ENCODE peak calls at places on chromosome 1, in eight cellular contexts. R is CD4-positive, alpha-beta memory T cell; F is COR-L47; B is AG08396; W is dermis microvascular lymphatic vessel endothelial cell; P is NCI-H774; A is stimulated activated CD4-positive, alpha-beta T cell treated with anti-CD3 and anti-CD28 coated beads, Interleukin-12 subunit alpha, Interleukin-12 subunit beta, amount 100 ng/mL, for 48 hours; T is AML-193. U is an unnamed sample.

GRCh38 chr1:30460661-30461060 is 262.7 kb downstream of the MATN1 start:
- DNase-seq in R (no peak), F (no peak), B (no peak), W (no peak), P (no peak), A (no peak), T (no peak), U (no peak)

GRCh38 chr1:158941317-158941716 is 10.0 kb downstream of the PYHIN1 start:
- DNase-seq in R (no peak), F (no peak), B (no peak), W (no peak), P (no peak), A (no peak), T (no peak), U (no peak)

GRCh38 chr1:100950776-100951175 is 54.9 kb downstream of the SLC30A7 start:
- DNase-seq in R (no peak), F (no peak), B (peak), W (no peak), P (no peak), A (no peak), T (no peak), U (no peak)

GRCh38 chr1:15322648-15323350 is 75.8 kb downstream of the FHAD1 start:
- DNase-seq in R (no peak), F (no peak), B (no peak), W (no peak), P (no peak), A (no peak), T (no peak), U (no peak)

GRCh38 chr1:11487196-11487751 is 8.3 kb downstream of the DISP3 start:
- DNase-seq in R (no peak), F (no peak), B (no peak), W (no peak), P (no peak), A (no peak), T (no peak), U (no peak)

GRCh38 chr1:20385630-20386029 is 95.0 kb downstream of the VWA5B1 start:
- DNase-seq in R (no peak), F (no peak), B (no peak), W (no peak), P (no peak), A (no peak), T (no peak), U (no peak)

GRCh38 chr1:50268049-50268448 is 155.2 kb downstream of the DMRTA2 start:
- DNase-seq in R (no peak), F (no peak), B (no peak), W (no peak), P (no peak), A (no peak), T (no peak), U (no peak)

GRCh38 chr1:30631700-30632099 is 91.7 kb downstream of the MATN1 start:
- DNase-seq in R (no peak), F (no peak), B (no peak), W (no peak), P (no peak), A (no peak), T (no peak), U (no peak)

GRCh38 chr1:162361349-162361748 is 15.3 kb downstream of the SPATA46 start:
- DNase-seq in R (no peak), F (no peak), B (no peak), W (no peak), P (no peak), A (no peak), T (no peak), U (no peak)

GRCh38 chr1:3190256-3191041 is 121.4 kb downstream of the PRDM16 start:
- DNase-seq in R (no peak), F (peak), B (no peak), W (no peak), P (peak), A (no peak), T (no peak), U (no peak)

GRCh38 chr1:85473390-85473789 is 8.4 kb upstream of the DDAH1 start:
- DNase-seq in R (no peak), F (no peak), B (no peak), W (no peak), P (no peak), A (no peak), T (no peak), U (no peak)

GRCh38 chr1:153567621-153568366 is 2.1 kb upstream of the S100A2 start:
- DNase-seq in R (no peak), F (no peak), B (no peak), W (no peak), P (no peak), A (peak), T (no peak), U (no peak)

GRCh38 chr1:225882008-225882698 is at the start of gene TMEM63A:
- DNase-seq in R (peak), F (no peak), B (peak), W (peak), P (peak), A (peak), T (peak), U (no peak)

GRCh38 chr1:116508984-116509980 is 61.5 kb downstream of the CD58 start:
- DNase-seq in R (no peak), F (no peak), B (peak), W (no peak), P (no peak), A (no peak), T (peak), U (no peak)

GRCh38 chr1:201260236-201260591 is 23.1 kb upstream of the PKP1 start:
- DNase-seq in R (no peak), F (peak), B (no peak), W (no peak), P (no peak), A (no peak), T (no peak), U (no peak)

U was measured in glomerular endothelial cell.